ENCODE peak calls at places on chromosome 19, in ten cellular contexts. T is choroid plexus epithelial cell; Z is mesothelial cell of epicardium; E is astrocyte of the spinal cord; H is thoracic aorta; P is stimulated activated CD4-positive, alpha-beta T cell treated with anti-CD3 and anti-CD28 coated beads, Interleukin-1b, Interleukin-23, amount 100 ng/mL, for 4 hours; F is cardiac muscle cell; O is GM23248; V is COR-L47; C is CD4-positive, alpha-beta T cell. U is an unnamed sample.

GRCh38 chr19:48713041-48713863 is 6.3 kb downstream of the MAMSTR start:
- DNase-seq in T (peak), Z (peak), E (no peak), H (no peak), P (no peak), F (no peak), O (peak), V (no peak), C (no peak), U (no peak)

GRCh38 chr19:44807652-44808462 is 1.0 kb upstream of the BCAM start:
- DNase-seq in T (peak), Z (peak), E (peak), H (no peak), P (no peak), F (peak), O (peak), V (peak), C (no peak), U (no peak)

GRCh38 chr19:13022859-13023636 is 27.8 kb downstream of the NFIX start:
- DNase-seq in T (peak), Z (no peak), E (peak), H (no peak), P (no peak), F (peak), O (peak), V (peak), C (no peak), U (no peak)

GRCh38 chr19:16612631-16613030 is 15.4 kb downstream of the MED26 start:
- DNase-seq in T (peak), Z (no peak), E (no peak), H (no peak), P (no peak), F (peak), O (no peak), V (no peak), C (no peak), U (no peak)

GRCh38 chr19:1424182-1424955 is 13.8 kb upstream of the RPS15 start:
- DNase-seq in T (no peak), Z (no peak), E (no peak), H (no peak), P (no peak), F (no peak), O (no peak), V (no peak), C (no peak), U (no peak)

GRCh38 chr19:19758164-19758563 is 25.3 kb upstream of the ZNF14 start:
- DNase-seq in T (no peak), Z (no peak), E (no peak), H (no peak), P (no peak), F (no peak), O (no peak), V (no peak), C (no peak), U (no peak)

GRCh38 chr19:53961523-53962345 is 1.0 kb upstream of the CACNG8 start:
- DNase-seq in T (peak), Z (no peak), E (no peak), H (no peak), P (no peak), F (peak), O (no peak), V (no peak), C (no peak), U (no peak)

GRCh38 chr19:39557791-39558622 is 18.0 kb upstream of the EID2 start:
- DNase-seq in T (peak), Z (no peak), E (peak), H (no peak), P (no peak), F (peak), O (no peak), V (peak), C (no peak), U (peak)

GRCh38 chr19:5452594-5453565 is 2.3 kb upstream of the ZNRF4 start:
- DNase-seq in T (peak), Z (no peak), E (no peak), H (no peak), P (no peak), F (peak), O (peak), V (no peak), C (no peak), U (no peak)

GRCh38 chr19:19026299-19026971 is 6.9 kb downstream of the SUGP2 start:
- DNase-seq in T (peak), Z (no peak), E (no peak), H (no peak), P (no peak), F (no peak), O (peak), V (no peak), C (no peak), U (no peak)

GRCh38 chr19:3618144-3618810 is 8.3 kb downstream of the CACTIN start:
- DNase-seq in T (peak), Z (peak), E (peak), H (no peak), P (peak), F (peak), O (peak), V (no peak), C (peak), U (no peak)

GRCh38 chr19:12973236-12973635 is 3.9 kb downstream of the DAND5 start:
- DNase-seq in T (no peak), Z (no peak), E (no peak), H (no peak), P (no peak), F (no peak), O (no peak), V (no peak), C (no peak), U (no peak)

GRCh38 chr19:16087940-16088339 is 11.6 kb downstream of the TPM4 start:
- DNase-seq in T (no peak), Z (no peak), E (no peak), H (no peak), P (no peak), F (no peak), O (no peak), V (no peak), C (no peak), U (no peak)

GRCh38 chr19:2902590-2903218 is 2.0 kb downstream of the ZNF57 start:
- DNase-seq in T (no peak), Z (no peak), E (no peak), H (no peak), P (no peak), F (no peak), O (peak), V (no peak), C (no peak), U (no peak)

GRCh38 chr19:20422216-20422615 is 143.4 kb downstream of the ZNF737 start:
- DNase-seq in T (no peak), Z (no peak), E (no peak), H (no peak), P (no peak), F (no peak), O (peak), V (no peak), C (no peak), U (no peak)

GRCh38 chr19:45446295-45446694 is 21.5 kb upstream of the FOSB start:
- DNase-seq in T (peak), Z (no peak), E (peak), H (no peak), P (no peak), F (peak), O (peak), V (peak), C (no peak), U (no peak)

GRCh38 chr19:48102870-48103751 is 7.5 kb downstream of the PLA2G4C start:
- DNase-seq in T (peak), Z (no peak), E (peak), H (no peak), P (no peak), F (peak), O (peak), V (peak), C (peak), U (no peak)

GRCh38 chr19:17755977-17756670 is 4.8 kb downstream of the FCHO1 start:
- DNase-seq in T (peak), Z (no peak), E (peak), H (no peak), P (no peak), F (peak), O (no peak), V (peak), C (peak), U (peak)

GRCh38 chr19:10718205-10719196 is 622 bp downstream of the DNM2 start:
- DNase-seq in T (peak), Z (peak), E (peak), H (no peak), P (peak), F (peak), O (peak), V (peak), C (peak), U (no peak)

GRCh38 chr19:47679251-47679900 is 33.8 kb upstream of the EHD2 start:
- DNase-seq in T (no peak), Z (no peak), E (no peak), H (no peak), P (no peak), F (no peak), O (no peak), V (no peak), C (no peak), U (no peak)

GRCh38 chr19:34393031-34393430 is 11.2 kb upstream of the PDCD2L start:
- DNase-seq in T (no peak), Z (no peak), E (no peak), H (no peak), P (no peak), F (no peak), O (no peak), V (no peak), C (no peak), U (no peak)

GRCh38 chr19:12715102-12715501 is 8.6 kb downstream of the TNPO2 start:
- DNase-seq in T (no peak), Z (no peak), E (no peak), H (no peak), P (no peak), F (no peak), O (no peak), V (no peak), C (no peak), U (no peak)

GRCh38 chr19:35144600-35145436 is 1.8 kb downstream of the FXYD7 start:
- DNase-seq in T (no peak), Z (no peak), E (no peak), H (no peak), P (no peak), F (peak), O (no peak), V (no peak), C (no peak), U (no peak)

GRCh38 chr19:19661141-19661674 is 2.3 kb downstream of the ATP13A1 start:
- DNase-seq in T (no peak), Z (no peak), E (no peak), H (no peak), P (no peak), F (no peak), O (no peak), V (no peak), C (no peak), U (no peak)

GRCh38 chr19:33052352-33052972 is 12.2 kb downstream of the RHPN2 start:
- DNase-seq in T (peak), Z (no peak), E (no peak), H (no peak), P (no peak), F (peak), O (peak), V (no peak), C (no peak), U (no peak)

GRCh38 chr19:7787602-7788177 is 24.6 kb downstream of the CLEC4M start:
- DNase-seq in T (no peak), Z (no peak), E (no peak), H (no peak), P (no peak), F (no peak), O (no peak), V (no peak), C (no peak), U (no peak)

GRCh38 chr19:34084396-34085145 is 87.7 kb upstream of the LSM14A start:
- DNase-seq in T (no peak), Z (no peak), E (no peak), H (no peak), P (no peak), F (no peak), O (no peak), V (no peak), C (no peak), U (no peak)

GRCh38 chr19:8641908-8642547 is 11.6 kb downstream of the NFILZ start:
- DNase-seq in T (peak), Z (no peak), E (peak), H (no peak), P (no peak), F (peak), O (peak), V (no peak), C (no peak), U (no peak)

GRCh38 chr19:4531562-4532165 is 3.4 kb downstream of the PLIN5 start:
- DNase-seq in T (no peak), Z (no peak), E (no peak), H (no peak), P (no peak), F (no peak), O (no peak), V (no peak), C (no peak), U (no peak)

GRCh38 chr19:4512070-4512469 is 6.2 kb downstream of the PLIN4 start:
- DNase-seq in T (no peak), Z (no peak), E (no peak), H (no peak), P (no peak), F (no peak), O (no peak), V (no peak), C (no peak), U (no peak)

GRCh38 chr19:13094285-13094595 is 8.4 kb downstream of the LYL1 start:
- DNase-seq in T (no peak), Z (no peak), E (no peak), H (no peak), P (no peak), F (no peak), O (no peak), V (peak), C (no peak), U (no peak)